ENCODE peak calls at places on chromosome 11, in eight cellular contexts. Z, P, M, A, W, F, I and C are unnamed samples.

GRCh38 chr11:73387594-73388021 is 11.4 kb downstream of the RELT start:
- DNase-seq in Z (no peak), P (no peak), M (no peak), A (no peak), W (no peak), F (no peak), I (peak), C (no peak)

GRCh38 chr11:104564921-104565580 is 333.2 kb downstream of the CASP12 start:
- DNase-seq in Z (no peak), P (no peak), M (no peak), A (no peak), W (no peak), F (no peak), I (no peak), C (no peak)

GRCh38 chr11:102157219-102157618 is 47.0 kb downstream of the YAP1 start:
- DNase-seq in Z (no peak), P (peak), M (peak), A (no peak), W (peak), F (peak), I (no peak), C (no peak)

GRCh38 chr11:61343792-61344745 is 11.0 kb downstream of the TKFC start:
- DNase-seq in Z (no peak), P (no peak), M (no peak), A (no peak), W (no peak), F (no peak), I (no peak), C (no peak)

GRCh38 chr11:126601550-126602215 is 246.2 kb downstream of the ST3GAL4 start:
- DNase-seq in Z (no peak), P (no peak), M (no peak), A (no peak), W (no peak), F (no peak), I (no peak), C (no peak)

GRCh38 chr11:12600829-12601228 is 73.4 kb upstream of the TEAD1 start:
- DNase-seq in Z (no peak), P (no peak), M (no peak), A (no peak), W (no peak), F (no peak), I (no peak), C (no peak)

GRCh38 chr11:122769126-122769780 is 69.0 kb upstream of the CRTAM start:
- DNase-seq in Z (no peak), P (no peak), M (no peak), A (no peak), W (peak), F (no peak), I (no peak), C (no peak)

GRCh38 chr11:112227002-112227401 is 774 bp downstream of the PTS start:
- DNase-seq in Z (no peak), P (no peak), M (no peak), A (no peak), W (peak), F (no peak), I (no peak), C (no peak)

GRCh38 chr11:56624661-56625110 is 10.0 kb upstream of the OR5M1 start:
- DNase-seq in Z (no peak), P (no peak), M (no peak), A (no peak), W (peak), F (no peak), I (peak), C (peak)

GRCh38 chr11:95132956-95133355 is 43.3 kb downstream of the ENDOD1 start:
- DNase-seq in Z (no peak), P (peak), M (no peak), A (no peak), W (no peak), F (no peak), I (peak), C (no peak)

DNA sequence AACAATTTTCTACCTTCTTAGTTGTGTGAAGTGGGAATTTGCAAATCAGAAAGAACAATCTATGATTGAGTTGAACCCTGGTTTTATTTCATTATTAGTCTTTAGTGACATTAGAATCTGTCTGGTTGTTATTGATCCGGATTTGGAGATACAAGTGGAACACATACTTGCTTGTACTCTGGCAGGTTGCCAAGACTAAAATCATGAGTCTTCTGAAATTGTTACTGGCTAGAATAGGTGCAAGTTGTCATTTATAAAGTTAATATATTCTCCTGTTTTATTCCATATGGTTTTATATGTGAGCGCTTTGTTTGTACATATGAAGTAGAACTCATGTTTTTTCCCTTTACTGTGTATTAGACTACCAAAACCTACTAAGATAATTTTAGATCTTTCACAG is 23.0 kb downstream of the CCDC15 start:
- DNase-seq in Z (no peak), P (no peak), M (no peak), A (no peak), W (peak), F (no peak), I (no peak), C (no peak)
- H3K4me3 ChIP-seq in Z (no peak), P (no peak), M (no peak), A (no peak), W (no peak), F (no peak), I (no peak), C (no peak)

DNA sequence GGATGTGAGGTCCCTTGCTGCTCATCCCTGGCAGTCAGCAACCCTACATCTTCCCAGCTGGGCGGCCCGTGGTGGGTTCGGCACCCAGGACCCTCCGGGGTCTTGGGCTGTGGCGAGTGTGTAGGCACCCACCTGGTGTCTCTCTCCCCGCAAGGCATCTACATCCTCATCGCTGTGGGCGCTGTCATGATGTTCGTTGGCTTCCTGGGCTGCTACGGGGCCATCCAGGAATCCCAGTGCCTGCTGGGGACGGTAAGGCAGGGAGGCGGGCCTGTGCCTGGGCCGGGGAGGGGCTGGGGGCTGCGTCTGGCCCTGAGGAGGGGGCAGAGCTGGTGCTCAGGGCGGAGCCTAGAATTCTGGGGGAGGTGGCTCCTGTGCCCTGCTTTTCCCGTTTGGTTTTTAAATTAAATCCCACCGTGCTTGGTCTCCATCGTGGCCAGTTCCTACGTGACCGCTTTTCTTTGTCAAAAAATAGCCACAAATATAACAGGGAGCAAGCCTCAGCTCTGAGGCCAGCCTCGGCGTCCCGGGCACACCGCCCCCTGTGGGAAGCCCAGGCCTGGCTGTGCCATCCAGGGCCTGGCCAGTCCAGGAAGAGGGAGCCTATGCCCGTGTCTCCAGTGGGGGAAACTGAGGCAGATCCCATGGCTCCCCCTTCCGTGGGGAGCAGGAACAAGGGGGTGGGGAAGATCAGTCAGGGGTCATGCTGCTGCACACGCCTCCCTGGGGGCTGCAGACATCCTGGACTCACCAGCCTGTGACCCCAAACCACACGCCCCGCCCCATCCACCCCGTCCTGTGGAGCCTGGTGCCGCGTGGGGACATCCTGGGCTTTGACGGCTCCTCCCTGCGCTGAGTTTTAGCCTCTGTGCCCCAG is 6.4 kb upstream of the TSSC4 start:
- DNase-seq in Z (no peak), P (no peak), M (no peak), A (no peak), W (no peak), F (no peak), I (no peak), C (no peak)
- TF ChIP-seq CTCF in Z (no peak), P (no peak), M (no peak), A (no peak), W (no peak), F (no peak), I (no peak), C (no peak)

GRCh38 chr11:86062719-86063118 is 6.2 kb downstream of the PICALM start:
- DNase-seq in Z (no peak), P (no peak), M (no peak), A (no peak), W (no peak), F (no peak), I (no peak), C (peak)

GRCh38 chr11:86066606-86067229 is 2.2 kb downstream of the PICALM start:
- DNase-seq in Z (no peak), P (no peak), M (no peak), A (no peak), W (no peak), F (no peak), I (no peak), C (no peak)

GRCh38 chr11:86063536-86063935 is 5.3 kb downstream of the PICALM start:
- DNase-seq in Z (no peak), P (no peak), M (no peak), A (no peak), W (no peak), F (no peak), I (no peak), C (no peak)

GRCh38 chr11:86066033-86066432 is 2.9 kb downstream of the PICALM start:
- DNase-seq in Z (no peak), P (no peak), M (no peak), A (no peak), W (no peak), F (no peak), I (no peak), C (no peak)

DNA sequence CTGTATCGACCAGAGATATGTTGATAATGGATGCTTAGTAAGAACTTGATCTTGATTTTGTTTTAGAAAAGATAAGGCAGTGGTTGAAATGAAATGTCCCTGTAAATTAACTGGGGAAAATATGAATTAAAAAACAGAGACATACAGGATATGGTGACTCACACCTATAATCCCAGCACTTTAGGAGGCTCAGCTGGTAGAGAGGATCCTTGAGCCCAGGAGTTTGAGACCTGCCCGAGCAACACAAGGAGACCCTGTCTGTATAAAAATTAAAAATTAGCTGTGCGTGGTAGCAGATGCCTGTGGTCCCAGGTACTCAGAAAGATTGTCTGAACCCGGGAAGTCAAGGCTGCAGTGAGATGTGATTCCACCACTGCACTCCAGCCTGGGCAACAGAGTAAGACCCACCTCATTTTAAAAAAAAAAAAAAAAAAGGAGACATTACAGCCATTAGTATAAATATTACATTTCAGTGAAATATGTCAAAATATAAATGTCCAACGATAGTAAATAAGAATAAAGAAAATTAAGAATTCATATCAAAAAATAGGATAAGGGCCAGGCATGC is 4.6 kb downstream of the PICALM start:
- DNase-seq in Z (no peak), P (no peak), M (no peak), A (no peak), W (no peak), F (no peak), I (no peak), C (no peak)
- H3K4me3 ChIP-seq in Z (no peak), P (no peak), M (peak), A (peak), W (peak), F (no peak), I (no peak), C (peak)

GRCh38 chr11:65657426-65657825 is 5.3 kb downstream of the RELA start:
- DNase-seq in Z (no peak), P (no peak), M (no peak), A (no peak), W (no peak), F (no peak), I (no peak), C (no peak)

GRCh38 chr11:65652511-65653228 is 10.0 kb downstream of the RELA start:
- DNase-seq in Z (no peak), P (peak), M (peak), A (peak), W (peak), F (peak), I (peak), C (peak)

GRCh38 chr11:65655570-65656332 is 7.0 kb downstream of the RELA start:
- DNase-seq in Z (no peak), P (no peak), M (no peak), A (no peak), W (no peak), F (no peak), I (no peak), C (no peak)

GRCh38 chr11:65653229-65654225 is 9.2 kb downstream of the RELA start:
- DNase-seq in Z (no peak), P (peak), M (no peak), A (no peak), W (peak), F (peak), I (no peak), C (no peak)

GRCh38 chr11:65654375-65655349 is 8.1 kb downstream of the RELA start:
- DNase-seq in Z (no peak), P (peak), M (no peak), A (no peak), W (no peak), F (no peak), I (no peak), C (no peak)
- TF ChIP-seq CTCF in Z (no peak), P (no peak), M (no peak), A (no peak), W (no peak), F (no peak), I (no peak), C (no peak)